ENCODE peak calls at places on chromosomes 11 and 22, in six cellular contexts. L is fibroblast of mammary gland; Y is activated naive CD4-positive, alpha-beta T cell; X is psoas muscle; D is thoracic aorta; Z is Caki2. A is an unnamed sample.

GRCh38 chr22:33697640-33698039 is 222.6 kb downstream of the LARGE1 start:
- DNase-seq in L (peak; percentile 2), Y (no peak), X (no peak), D (no peak), Z (no peak), A (no peak)

GRCh38 chr22:37169947-37170688 is 17.9 kb downstream of the C1QTNF6 start:
- DNase-seq in L (no peak), Y (no peak), X (no peak), D (no peak), Z (no peak), A (peak; percentile 1)

GRCh38 chr11:44203270-44204043 is 106.5 kb downstream of the ALX4 start:
- DNase-seq in L (no peak), Y (no peak), X (peak; percentile 15), D (no peak), Z (no peak), A (no peak)

GRCh38 chr11:125433454-125434121 is 62.5 kb downstream of the FEZ1 start:
- DNase-seq in L (peak; percentile 51), Y (no peak), X (peak; percentile 32), D (no peak), Z (no peak), A (peak; percentile 77)

GRCh38 chr11:45145421-45146071 is 893 bp upstream of the PRDM11 start:
- DNase-seq in L (peak; percentile 34), Y (no peak), X (peak; percentile 41), D (no peak), Z (no peak), A (peak; percentile 60)

GRCh38 chr11:78798567-78799170 is 224.0 kb upstream of the NARS2 start:
- DNase-seq in L (peak; percentile 81), Y (no peak), X (peak; percentile 74), D (peak; percentile 19), Z (no peak), A (peak; percentile 89)

GRCh38 chr11:24453129-24453723 is 43.6 kb upstream of the LUZP2 start:
- DNase-seq in L (no peak), Y (no peak), X (no peak), D (no peak), Z (no peak), A (no peak)

GRCh38 chr22:48796295-48797015 is 1031.2 kb downstream of the BRD1 start:
- DNase-seq in L (no peak), Y (no peak), X (no peak), D (no peak), Z (no peak), A (no peak)

GRCh38 chr11:62132689-62133293 is 9.0 kb downstream of the INCENP start:
- DNase-seq in L (no peak), Y (no peak), X (no peak), D (no peak), Z (no peak), A (no peak)

GRCh38 chr22:35115515-35115914 is 49.6 kb downstream of the ISX start:
- DNase-seq in L (no peak), Y (no peak), X (no peak), D (no peak), Z (no peak), A (no peak)

GRCh38 chr11:94845622-94846021 is 77.5 kb downstream of the AMOTL1 start:
- DNase-seq in L (peak; percentile 11), Y (no peak), X (no peak), D (no peak), Z (no peak), A (no peak)

A was measured in glutamatergic neuron.